ENCODE peak calls at places on chromosomes 4 and X, in six cellular contexts. X is bronchial epithelial cell, A is left lung, Z is hepatocyte, Y is upper lobe of right lung, F is tibial nerve. K is an unnamed sample.

GRCh38 chrX:79482686-79483085 is 115.6 kb upstream of the ITM2A start:
- DNase-seq in A (no peak), Y (no peak), F (no peak), X (no peak), Z (no peak), K (no peak)

GRCh38 chr4:98481167-98481566 is 177.2 kb downstream of the TSPAN5 start:
- DNase-seq in A (no peak), F (no peak), X (no peak), Z (no peak), Y (no peak), K (no peak)

GRCh38 chr4:113815826-113816225 is 54.3 kb upstream of the CAMK2D start:
- DNase-seq in F (no peak), A (no peak), Y (no peak), X (no peak), Z (no peak), K (no peak)

GRCh38 chr4:6771229-6771671 is 11.3 kb upstream of the KIAA0232 start:
- DNase-seq in X (no peak), Z (no peak), A (no peak), F (no peak), Y (peak; percentile 58), K (no peak)

GRCh38 chr4:149063007-149063406 is 620.8 kb upstream of the NR3C2 start:
- DNase-seq in A (no peak), Z (no peak), Y (no peak), F (no peak), X (peak; percentile 4), K (no peak)

GRCh38 chrX:149541521-149542047 is 772 bp downstream of the EOLA1 start:
- DNase-seq in A (no peak), Y (no peak), F (no peak), X (no peak), Z (no peak), K (no peak)

GRCh38 chr4:82268826-82269193 is 105.0 kb downstream of the HNRNPD start:
- DNase-seq in Z (no peak), X (no peak), F (no peak), A (no peak), Y (no peak), K (no peak)

GRCh38 chr4:118967393-118967792 is 78.7 kb downstream of the SYNPO2 start:
- DNase-seq in Z (no peak), X (peak; percentile 37), Y (no peak), A (no peak), F (no peak), K (no peak)

GRCh38 chr4:89307446-89308160 is at the start of gene GPRIN3:
- DNase-seq in F (peak; percentile 16), Z (peak; percentile 68), X (no peak), A (peak; percentile 74), Y (peak; percentile 91), K (peak; percentile 66)

GRCh38 chrX:115058276-115058675 is 40.9 kb upstream of the IL13RA2 start:
- DNase-seq in A (no peak), F (no peak), Y (no peak), X (peak; percentile 22), Z (peak; percentile 61), K (no peak)

GRCh38 chr4:140038031-140038533 is 115.9 kb downstream of the MAML3 start:
- DNase-seq in F (no peak), A (no peak), X (no peak), Y (no peak), Z (no peak), K (no peak)

GRCh38 chr4:21976166-21976565 is 27.6 kb upstream of the KCNIP4 start:
- DNase-seq in Z (no peak), X (no peak), F (no peak), Y (no peak), A (no peak), K (no peak)

GRCh38 chr4:25223770-25224375 is 10.0 kb upstream of the PI4K2B start:
- DNase-seq in Y (no peak), X (peak; percentile 23), A (no peak), F (no peak), Z (no peak), K (no peak)

GRCh38 chrX:71989768-71990167 is 79.1 kb downstream of the NHSL2 start:
- DNase-seq in Y (no peak), X (peak; percentile 71), Z (no peak), F (peak; percentile 27), A (no peak), K (no peak)

GRCh38 chr4:173264245-173264959 is 69.8 kb downstream of the HMGB2 start:
- DNase-seq in A (no peak), X (no peak), Y (no peak), F (no peak), Z (no peak), K (no peak)

GRCh38 chr4:185734930-185735329 is 77.1 kb downstream of the SORBS2 start:
- DNase-seq in A (no peak), F (no peak), Y (no peak), Z (no peak), X (no peak), K (no peak)

GRCh38 chr4:157151711-157152110 is 68.8 kb upstream of the GRIA2 start:
- DNase-seq in F (no peak), Z (no peak), A (no peak), Y (no peak), X (peak; percentile 31), K (no peak)

GRCh38 chr4:113945906-113946305 is 33.5 kb downstream of the ARSJ start:
- DNase-seq in F (no peak), Y (no peak), X (no peak), Z (no peak), A (no peak), K (no peak)

GRCh38 chrX:86946569-86946968 is 571.0 kb upstream of the KLHL4 start:
- DNase-seq in A (no peak), Y (no peak), F (no peak), X (peak; percentile 11), Z (peak; percentile 36), K (no peak)

GRCh38 chr4:145788765-145789164 is 108.8 kb downstream of the C4orf51 start:
- DNase-seq in F (no peak), A (no peak), Z (no peak), X (no peak), Y (no peak), K (no peak)

GRCh38 chrX:118682258-118683014 is 45.0 kb upstream of the IL13RA1 start:
- DNase-seq in Z (no peak), F (no peak), A (no peak), Y (no peak), X (peak; percentile 36), K (no peak)

GRCh38 chrX:3501833-3502535 is 155.5 kb upstream of the MXRA5 start:
- DNase-seq in X (peak; percentile 17), A (no peak), F (no peak), Z (no peak), Y (no peak), K (no peak)

GRCh38 chr4:123666486-123666885 is 269.9 kb downstream of the SPRY1 start:
- DNase-seq in Y (no peak), A (no peak), Z (no peak), X (no peak), F (no peak), K (no peak)

GRCh38 chr4:157358439-157358838 is 137.9 kb downstream of the GRIA2 start:
- DNase-seq in Z (no peak), A (no peak), F (no peak), X (no peak), Y (no peak), K (no peak)

DNA sequence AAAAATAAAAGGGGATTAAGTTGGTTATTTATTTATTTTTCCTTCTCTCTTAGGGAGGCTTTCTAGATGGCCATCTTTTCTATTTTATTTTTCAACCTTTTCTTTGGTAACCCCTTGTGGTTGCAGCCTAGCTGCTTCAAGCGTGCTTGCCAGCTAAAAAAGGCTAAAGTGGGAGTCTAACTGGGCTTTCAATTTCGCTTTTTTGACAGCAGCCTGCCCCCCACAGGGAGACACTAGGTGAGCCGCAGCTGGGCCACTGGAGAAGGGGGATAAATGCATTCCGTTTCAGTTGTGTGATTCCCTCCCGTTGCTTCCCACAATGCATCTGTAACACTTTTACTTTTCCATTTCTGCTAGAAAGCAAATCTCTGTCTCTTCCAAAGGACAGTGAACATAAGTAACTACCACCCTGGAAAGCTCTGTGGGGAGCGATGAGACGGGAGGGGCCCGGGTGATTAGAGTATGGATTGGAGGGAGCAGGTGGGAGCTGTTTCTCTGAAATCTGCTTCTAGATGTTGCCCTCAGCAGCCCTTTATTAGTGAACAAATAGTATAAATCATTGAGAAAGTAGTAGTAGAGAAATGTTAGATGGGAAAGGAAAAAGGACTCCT is 86.2 kb upstream of the RAPGEF2 start:
- DNase-seq in X (no peak), A (no peak), F (no peak), Y (no peak), Z (peak; percentile 28), K (no peak)
- TF ChIP-seq CTCF in X (no peak), A (no peak), F (peak; percentile 13), Y (no peak), Z (peak; percentile 24), K (no peak)

GRCh38 chr4:1578968-1579833 is 104.9 kb downstream of the FAM53A start:
- DNase-seq in Y (peak; percentile 93), X (peak; percentile 44), F (peak; percentile 68), Z (peak; percentile 82), A (peak; percentile 86), K (peak; percentile 88)
- TF ChIP-seq CTCF in Y (peak; percentile 64), X (peak; percentile 34), F (peak; percentile 86), Z (peak; percentile 62), A (peak; percentile 84), K (peak; percentile 95)

GRCh38 chrX:53247928-53248327 is 22.9 kb upstream of the KDM5C start:
- DNase-seq in A (no peak), X (peak; percentile 40), F (no peak), Y (no peak), Z (no peak), K (no peak)

GRCh38 chrX:53241558-53241957 is 16.6 kb upstream of the KDM5C start:
- DNase-seq in X (no peak), Y (no peak), F (no peak), Z (no peak), A (no peak), K (no peak)

GRCh38 chrX:53246231-53246630 is 21.2 kb upstream of the KDM5C start:
- DNase-seq in F (no peak), A (no peak), Z (no peak), X (no peak), Y (no peak), K (no peak)

GRCh38 chrX:53242310-53242709 is 17.3 kb upstream of the KDM5C start:
- DNase-seq in Z (no peak), F (no peak), A (no peak), Y (no peak), X (no peak), K (no peak)

DNA sequence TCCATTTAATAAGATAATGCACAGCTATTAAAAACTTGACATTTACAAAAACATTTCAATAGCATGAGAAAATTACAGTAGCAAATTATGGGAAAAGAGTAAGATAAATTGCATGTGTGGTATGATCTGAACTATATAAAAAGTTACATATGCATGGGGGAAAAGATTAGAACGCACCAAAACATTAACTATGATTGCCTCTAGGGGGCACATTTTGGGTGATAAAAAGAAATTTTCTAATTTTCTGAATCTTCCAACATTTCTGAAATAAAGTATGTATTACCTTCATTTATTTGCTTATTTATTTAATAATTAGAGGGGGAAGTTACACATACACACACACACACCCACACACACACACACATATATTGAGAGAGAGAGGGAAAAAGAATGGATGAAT is 19.6 kb upstream of the KDM5C start:
- DNase-seq in Y (no peak), X (no peak), Z (no peak), F (no peak), A (no peak), K (no peak)
- TF ChIP-seq CTCF in Y (peak; percentile 16), X (no peak), Z (peak; percentile 8), F (no peak), A (no peak), K (no peak)

DNA sequence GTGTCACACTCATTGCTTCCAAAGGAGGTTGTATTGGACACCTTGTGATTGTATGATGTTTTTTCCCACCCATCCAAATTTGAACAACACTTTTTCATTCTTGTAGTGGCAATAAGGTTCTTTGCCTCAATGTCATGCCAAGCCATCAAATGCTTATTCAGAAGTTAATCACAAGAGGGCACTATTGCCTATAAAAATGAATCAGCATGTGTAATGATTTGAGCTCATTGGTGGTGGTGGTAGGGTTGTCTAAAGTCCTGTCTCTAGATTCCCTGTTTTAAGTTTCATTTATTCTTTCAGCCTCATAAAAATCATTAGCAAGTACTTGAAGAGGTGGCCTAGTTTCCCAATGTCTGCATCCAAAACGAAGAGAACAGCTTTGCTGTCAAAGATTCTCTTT is 37.0 kb downstream of the IRS4 start:
- DNase-seq in A (no peak), Z (peak; percentile 30), Y (no peak), X (peak; percentile 45), F (no peak), K (no peak)
- TF ChIP-seq CTCF in A (no peak), Z (peak; percentile 56), Y (peak; percentile 19), X (peak; percentile 28), F (no peak), K (no peak)